ENCODE peak calls at places on chromosomes 11 and 22, in six cellular contexts. F is K562, V is GM12878, R is SK-N-SH, K is H1, B is HepG2. H is an unnamed sample.

GRCh38 chr22:27218012-27218483 is 560.7 kb downstream of the MIAT start:
- DNase-seq in B (no peak), F (no peak), K (no peak), V (no peak), R (peak; percentile 56), H (no peak)

GRCh38 chr11:108929241-108929640 is 264.4 kb downstream of the DDX10 start:
- DNase-seq in V (no peak), R (no peak), B (peak; percentile 19), F (no peak), K (no peak), H (no peak)

GRCh38 chr11:70186936-70187335 is 16.2 kb upstream of the FADD start:
- DNase-seq in B (no peak), K (no peak), V (no peak), R (no peak), F (no peak), H (no peak)

GRCh38 chr22:27489265-27489675 is 312.3 kb downstream of the MN1 start:
- DNase-seq in V (no peak), B (peak; percentile 60), K (no peak), R (peak; percentile 54), F (no peak), H (no peak)

GRCh38 chr11:129144256-129144655 is 47.9 kb downstream of the ARHGAP32 start:
- DNase-seq in B (no peak), K (no peak), R (no peak), F (no peak), V (no peak), H (no peak)

GRCh38 chr11:68128682-68129327 is 7.6 kb upstream of the CHKA start:
- DNase-seq in R (peak; percentile 59), F (peak; percentile 74), V (no peak), K (no peak), B (peak; percentile 76), H (no peak)

GRCh38 chr11:79086056-79086455 is 354.8 kb downstream of the TENM4 start:
- DNase-seq in V (no peak), F (no peak), R (no peak), B (no peak), K (no peak), H (no peak)

GRCh38 chr11:11510939-11511338 is 110.9 kb downstream of the GALNT18 start:
- DNase-seq in V (no peak), K (no peak), F (no peak), B (no peak), R (no peak), H (no peak)

GRCh38 chr11:130827697-130828377 is 88.4 kb downstream of the SNX19 start:
- DNase-seq in F (peak; percentile 29), V (no peak), R (peak; percentile 53), B (peak; percentile 57), K (peak; percentile 66), H (no peak)

GRCh38 chr22:32646476-32646875 is 155.0 kb upstream of the TIMP3 start:
- DNase-seq in B (no peak), K (no peak), V (no peak), F (no peak), R (no peak), H (no peak)

GRCh38 chr11:106281455-106282173 is 204.2 kb downstream of the AASDHPPT start:
- DNase-seq in R (no peak), V (no peak), F (no peak), B (no peak), K (no peak), H (no peak)

GRCh38 chr11:57903441-57904123 is 120.1 kb upstream of the OR9Q1 start:
- DNase-seq in F (peak; percentile 60), B (no peak), V (no peak), R (no peak), K (no peak), H (no peak)

GRCh38 chr22:30238661-30239420 is 7.7 kb downstream of the LIF start:
- DNase-seq in B (no peak), V (no peak), K (no peak), R (no peak), F (peak; percentile 75), H (no peak)
- TF ChIP-seq GABPA in B (no peak), V (no peak), K (no peak), R (no peak), F (no peak), H (no peak)

GRCh38 chr11:92685049-92685448 is 284.4 kb upstream of the MTNR1B start:
- DNase-seq in K (no peak), B (no peak), F (no peak), R (peak; percentile 7), V (no peak), H (no peak)
- TF ChIP-seq POLR2AphosphoS5 in K (no peak), B (no peak), F (no peak), R (no peak), V (no peak), H (no peak)

GRCh38 chr11:114359342-114359741 is 41.0 kb downstream of the C11orf71 start:
- DNase-seq in F (no peak), B (no peak), V (no peak), R (no peak), K (no peak), H (no peak)

GRCh38 chr11:114358711-114359110 is 41.6 kb downstream of the C11orf71 start:
- DNase-seq in V (no peak), K (no peak), B (no peak), F (no peak), R (no peak), H (peak; percentile 36)

GRCh38 chr11:114350022-114350421 is 50.3 kb downstream of the C11orf71 start:
- DNase-seq in B (no peak), K (no peak), F (no peak), R (no peak), V (no peak), H (no peak)

GRCh38 chr11:114353448-114353847 is 46.9 kb downstream of the C11orf71 start:
- DNase-seq in R (no peak), B (no peak), F (no peak), V (no peak), K (no peak), H (no peak)

GRCh38 chr11:114354076-114354475 is 46.2 kb downstream of the C11orf71 start:
- DNase-seq in R (no peak), B (no peak), K (no peak), F (peak; percentile 63), V (no peak), H (no peak)
- TF ChIP-seq GABPA in R (no peak), B (no peak), K (no peak), F (no peak), V (no peak), H (no peak)

GRCh38 chr22:47796128-47796908 is 1033.9 kb downstream of the TBC1D22A start:
- DNase-seq in R (no peak), B (no peak), V (no peak), F (no peak), K (no peak), H (no peak)
- TF ChIP-seq POLR2AphosphoS5 in R (no peak), B (no peak), V (no peak), F (no peak), K (no peak), H (no peak)

DNA sequence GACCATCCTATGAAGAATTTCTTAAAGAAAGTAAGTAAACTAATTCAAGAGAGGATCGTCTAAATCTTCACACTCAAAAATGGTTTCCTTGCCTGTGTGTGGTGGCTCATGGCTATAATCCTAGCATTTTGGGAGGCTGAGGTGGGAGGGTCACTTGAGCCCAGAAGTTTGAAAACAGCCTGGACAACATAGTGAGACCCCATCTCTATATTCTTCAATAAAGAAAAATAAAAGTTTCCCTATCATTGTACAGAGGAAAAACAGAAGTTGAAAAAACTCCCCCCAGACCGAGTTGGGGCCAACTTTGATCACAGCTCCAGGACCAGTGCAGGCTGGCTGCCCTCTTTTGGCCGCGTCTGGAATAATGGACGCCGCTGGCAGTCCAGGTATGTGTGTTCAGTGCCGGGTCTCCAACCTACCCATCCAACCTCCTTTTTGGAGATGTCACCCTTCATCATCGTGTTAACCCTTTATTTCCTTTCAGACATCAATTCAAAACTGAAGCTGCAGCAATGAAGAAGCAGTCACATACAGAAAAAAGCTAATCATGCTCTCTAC is 3.0 kb downstream of the RPS25 start:
- DNase-seq in B (no peak), K (no peak), R (no peak), F (no peak), V (no peak), H (no peak)
- TF ChIP-seq GABPA in B (no peak), K (no peak), R (no peak), F (no peak), V (no peak), H (no peak)

DNA sequence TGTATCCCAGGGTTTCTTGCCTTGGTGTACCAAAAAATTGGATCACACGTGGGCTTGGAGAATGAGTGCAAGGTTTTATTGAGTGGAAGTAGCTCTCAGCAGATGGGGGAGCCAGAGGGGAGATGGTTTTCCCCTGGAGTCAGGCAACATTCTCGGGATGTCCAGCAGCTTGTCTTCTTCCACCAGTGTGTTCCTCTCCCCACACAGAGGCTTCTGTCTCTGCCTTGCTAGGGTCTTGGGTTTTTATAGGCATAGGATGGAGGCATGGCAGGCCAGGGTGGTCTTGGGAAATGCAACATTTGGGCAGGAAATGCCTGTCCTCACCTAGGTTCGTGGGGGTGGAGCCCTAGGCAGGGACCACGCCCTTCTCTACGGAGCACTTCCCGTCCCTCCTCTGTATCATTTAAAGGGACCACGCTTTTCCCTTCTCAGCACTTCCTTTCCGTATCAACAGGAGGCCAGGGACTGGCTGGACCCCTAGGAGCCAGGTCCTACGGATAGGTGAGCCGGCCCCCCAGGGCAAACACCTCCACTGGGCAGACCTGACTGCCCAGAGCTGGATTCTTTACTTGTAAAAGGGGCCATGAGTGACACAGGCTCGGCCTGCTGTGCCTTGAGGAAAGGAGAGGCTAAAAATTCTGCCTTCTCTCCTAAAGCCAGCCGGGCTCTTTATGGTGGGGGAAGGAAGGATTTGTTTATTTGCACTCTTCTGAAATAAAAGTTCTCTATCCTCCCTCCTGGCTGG is 55.3 kb upstream of the CCDC188 start:
- DNase-seq in V (peak; percentile 54), B (peak; percentile 37), F (peak; percentile 95), R (no peak), K (no peak), H (peak; percentile 45)
- TF ChIP-seq POLR2AphosphoS5 in V (peak; percentile 27), B (no peak), F (peak; percentile 78), R (no peak), K (no peak), H (no peak)

DNA sequence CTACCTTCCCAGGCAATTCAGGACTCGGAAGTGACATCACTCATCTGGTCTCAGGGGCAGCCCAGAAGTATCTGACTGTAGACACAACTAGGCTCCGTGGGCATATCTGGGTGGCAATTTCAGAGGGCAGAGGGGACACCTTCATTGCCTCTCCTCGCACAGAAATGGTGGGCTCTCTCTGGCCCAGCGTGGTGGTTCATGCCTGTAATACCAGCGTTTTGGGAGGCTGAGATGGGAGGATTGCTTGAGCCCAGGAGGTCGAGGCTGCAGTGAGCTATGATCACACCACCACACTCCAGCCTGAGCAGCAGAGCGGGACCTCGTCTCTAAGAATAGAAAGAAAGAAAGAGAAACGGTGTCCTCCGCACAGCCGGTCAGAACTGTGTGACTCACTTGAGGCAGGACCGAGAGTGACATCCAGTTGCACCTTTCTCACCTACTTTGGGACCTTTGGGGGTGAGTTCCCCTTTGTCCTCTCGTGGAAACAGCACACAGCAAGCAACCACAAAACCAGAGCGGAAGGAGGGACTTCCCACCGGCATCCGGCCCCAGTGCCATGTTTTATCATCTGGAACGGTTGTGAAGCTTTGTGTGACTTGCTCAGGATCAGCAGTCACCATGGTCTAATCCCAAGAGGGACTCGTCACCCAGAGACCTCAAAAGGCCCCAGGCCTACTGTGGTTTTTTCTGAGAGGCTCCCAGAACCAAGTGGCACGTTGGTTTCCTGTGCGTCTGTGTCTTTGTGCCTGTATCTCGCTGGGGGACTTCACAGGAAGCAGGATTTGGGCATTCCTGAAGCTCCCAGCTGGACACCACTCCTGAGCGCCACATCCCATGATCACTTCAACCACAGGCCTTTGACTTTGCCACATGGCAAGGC is 38.4 kb upstream of the EMID1 start:
- DNase-seq in V (peak; percentile 100), B (no peak), K (no peak), F (no peak), R (no peak), H (peak; percentile 97)
- TF ChIP-seq GABPA in V (peak; percentile 71), B (no peak), K (no peak), F (no peak), R (no peak), H (peak; percentile 40)